ENCODE peak calls at places on chromosomes 4 and X, in nine cellular contexts. S is left ventricle myocardium inferior, J is vagina, W is tibial artery, T is BE2C, F is transverse colon, Z is fibroblast of lung, U is ascending aorta, R is cardiac muscle cell. N is an unnamed sample. For H3K4me1, the result is how much of the 10 kb centered on the place peaks cover.

GRCh38 chr4:30844861-30845582 is 124.9 kb downstream of the PCDH7 start:
- DNase-seq in W (no peak), Z (no peak), U (no peak), J (no peak), S (no peak), R (no peak), F (no peak), T (no peak), N (no peak)

GRCh38 chr4:165813606-165814005 is 59.4 kb upstream of the TLL1 start:
- DNase-seq in F (no peak), S (no peak), T (no peak), R (peak), J (no peak), U (no peak), Z (no peak), W (no peak), N (no peak)

GRCh38 chr4:17115546-17115945 is 217.1 kb upstream of the LDB2 start:
- DNase-seq in U (no peak), Z (no peak), J (no peak), S (no peak), F (no peak), T (peak), W (no peak), R (no peak), N (no peak)

GRCh38 chrX:152399395-152399794 is 51.7 kb downstream of the GABRA3 start:
- DNase-seq in F (no peak), R (no peak), S (no peak), Z (no peak), U (no peak), T (no peak), J (no peak), W (no peak), N (no peak)

GRCh38 chr4:64158648-64159326 is 250.5 kb downstream of the TECRL start:
- DNase-seq in S (no peak), R (peak), U (no peak), Z (peak), F (peak), T (peak), W (peak), J (no peak), N (no peak)

GRCh38 chr4:185685804-185686203 is 126.2 kb downstream of the SORBS2 start:
- DNase-seq in F (no peak), U (no peak), Z (no peak), J (no peak), S (no peak), T (no peak), W (no peak), R (no peak), N (no peak)

GRCh38 chr4:74969507-74970474 is 36.9 kb downstream of the PARM1 start:
- DNase-seq in R (peak), F (no peak), Z (no peak), W (no peak), S (peak), T (peak), J (no peak), U (no peak), N (no peak)

GRCh38 chr4:106315476-106315967 is 487 bp downstream of the TBCK start:
- DNase-seq in S (no peak), Z (peak), J (no peak), F (no peak), R (no peak), W (no peak), T (no peak), U (no peak), N (no peak)

GRCh38 chrX:71577682-71578081 is 555 bp upstream of the GCNA start:
- DNase-seq in U (no peak), T (no peak), Z (peak), J (no peak), F (no peak), R (peak), W (no peak), S (peak), N (no peak)

GRCh38 chr4:114558446-114559020 is 40.1 kb upstream of the UGT8 start:
- DNase-seq in T (no peak), F (no peak), S (no peak), W (no peak), U (no peak), R (no peak), J (no peak), Z (no peak), N (no peak)

GRCh38 chr4:83230928-83231327 is 53.7 kb downstream of the COQ2 start:
- DNase-seq in F (no peak), S (no peak), T (no peak), U (no peak), R (no peak), J (no peak), W (no peak), Z (no peak), N (no peak)

GRCh38 chr4:186037692-186038658 is 31.0 kb upstream of the TLR3 start:
- DNase-seq in U (no peak), R (peak), J (no peak), Z (peak), W (peak), S (no peak), T (peak), F (peak), N (peak)

GRCh38 chr4:99437686-99438577 is 2.8 kb upstream of the ADH7 start:
- DNase-seq in U (no peak), R (no peak), Z (no peak), W (no peak), J (no peak), S (no peak), T (no peak), F (no peak), N (no peak)

GRCh38 chrX:102339312-102340298 is 92.6 kb downstream of the NXF2 start:
- DNase-seq in S (no peak), R (no peak), U (no peak), J (peak), W (no peak), T (peak), F (no peak), Z (no peak), N (peak)

GRCh38 chr4:108810087-108810486 is 47.2 kb upstream of the ETNPPL start:
- DNase-seq in J (no peak), U (no peak), S (no peak), R (no peak), Z (no peak), W (no peak), T (no peak), F (no peak), N (no peak)

GRCh38 chrX:2875798-2876399 is 47.2 kb downstream of the GYG2 start:
- DNase-seq in W (no peak), F (no peak), U (no peak), S (no peak), T (no peak), J (no peak), Z (peak), R (peak), N (no peak)

GRCh38 chrX:47707031-47707780 is 48.2 kb upstream of the UXT start:
- DNase-seq in T (no peak), J (no peak), F (no peak), Z (peak), U (no peak), R (peak), W (no peak), S (no peak), N (no peak)

GRCh38 chr4:121783210-121783609 is 17.9 kb upstream of the EXOSC9 start:
- DNase-seq in Z (no peak), R (no peak), J (no peak), U (no peak), S (no peak), F (no peak), W (no peak), T (no peak), N (no peak)

GRCh38 chrX:150763810-150764209 is 70.6 kb downstream of the MTMR1 start:
- DNase-seq in T (no peak), W (no peak), U (no peak), J (peak), F (no peak), R (no peak), Z (no peak), S (no peak), N (no peak)

GRCh38 chr4:16065066-16065465 is 18.8 kb downstream of the PROM1 start:
- DNase-seq in J (no peak), W (no peak), S (no peak), R (no peak), F (no peak), T (no peak), Z (no peak), U (no peak), N (no peak)

GRCh38 chr4:34417160-34417559 is 1827.2 kb downstream of the ARAP2 start:
- DNase-seq in R (no peak), F (no peak), U (no peak), J (no peak), S (no peak), T (peak), W (no peak), Z (peak), N (no peak)

GRCh38 chr4:130468340-130468739 is 1372.4 kb downstream of the C4orf33 start:
- DNase-seq in J (no peak), S (no peak), F (no peak), W (no peak), U (no peak), T (no peak), R (no peak), Z (no peak), N (no peak)

GRCh38 chr4:68152411-68152810 is 22.7 kb upstream of the TMPRSS11F start:
- DNase-seq in Z (no peak), R (peak), S (no peak), F (no peak), T (no peak), J (no peak), W (no peak), U (no peak), N (no peak)

GRCh38 chr4:159401791-159402380 is 299.0 kb downstream of the RAPGEF2 start:
- DNase-seq in J (no peak), W (no peak), Z (peak), U (no peak), S (no peak), R (peak), F (no peak), T (no peak), N (no peak)

GRCh38 chr4:155405059-155405458 is 28.3 kb upstream of the MAP9 start:
- DNase-seq in T (no peak), U (no peak), J (no peak), S (no peak), F (no peak), R (peak), Z (peak), W (no peak), N (no peak)

GRCh38 chrX:7115557-7115956 is 32.0 kb upstream of the STS start:
- DNase-seq in R (peak), J (no peak), W (no peak), F (no peak), S (peak), U (no peak), T (no peak), Z (peak), N (no peak)

GRCh38 chr4:55445921-55446577 is 50.3 kb downstream of the TMEM165 start:
- DNase-seq in J (no peak), F (no peak), Z (peak), T (no peak), S (no peak), W (no peak), R (peak), U (no peak), N (no peak)

GRCh38 chr4:110487873-110488272 is 11.9 kb downstream of the ENPEP start:
- DNase-seq in J (no peak), S (no peak), W (no peak), Z (peak), U (no peak), T (no peak), F (no peak), R (peak), N (no peak)

GRCh38 chr4:4549534-4549933 is 7.7 kb upstream of the STX18 start:
- DNase-seq in J (no peak), Z (no peak), T (no peak), S (no peak), R (no peak), U (no peak), W (no peak), F (no peak), N (no peak)

GRCh38 chrX:38336538-38337240 is 9.4 kb upstream of the RPGR start:
- DNase-seq in J (no peak), W (no peak), S (no peak), T (no peak), U (no peak), R (no peak), Z (no peak), F (peak), N (no peak)

GRCh38 chrX:21758488-21758887 is 572 bp upstream of the SMPX start:
- DNase-seq in S (no peak), J (no peak), Z (no peak), W (no peak), R (no peak), T (no peak), U (no peak), F (no peak), N (no peak)

GRCh38 chrX:104343408-104344129 is 88.8 kb upstream of the ESX1 start:
- DNase-seq in R (peak), Z (peak), S (no peak), J (no peak), U (no peak), T (peak), W (peak), F (peak), N (no peak)

DNA sequence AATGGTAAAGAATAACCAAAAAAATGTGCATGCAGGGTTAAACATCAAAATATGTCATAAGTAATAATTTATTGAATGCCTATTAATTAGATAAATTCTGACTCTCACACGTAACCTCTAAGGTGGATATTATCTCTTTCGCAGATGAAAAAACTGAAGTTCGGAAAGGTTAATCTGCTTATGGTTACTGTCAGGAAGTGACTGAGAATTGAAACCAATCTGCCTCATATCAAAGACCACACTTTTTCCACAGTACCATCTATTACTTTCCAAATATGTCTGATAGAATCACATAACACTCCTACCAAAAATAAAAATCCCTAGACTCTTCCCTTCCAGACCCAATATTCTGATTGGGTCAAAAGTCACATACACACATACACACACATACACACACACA is 6.2 kb downstream of the CHIC2 start:
- DNase-seq in R (no peak), U (no peak), S (no peak), W (no peak), T (no peak), J (no peak), Z (no peak), F (no peak), N (no peak)
- H3K4me1 ChIP-seq in R (under half), U (under half), S (half or more), W (under half), T (under half), J (half or more), Z (under half), F (under half), N (under half)

GRCh38 chrX:12973561-12974216 is 1.2 kb upstream of the TMSB4X start:
- DNase-seq in Z (no peak), T (no peak), W (no peak), R (no peak), J (no peak), S (peak), U (no peak), F (no peak), N (no peak)
- H3K4me3 ChIP-seq in Z (peak), T (no peak), W (peak), R (no peak), J (peak), S (peak), U (peak), F (peak), N (peak)

DNA sequence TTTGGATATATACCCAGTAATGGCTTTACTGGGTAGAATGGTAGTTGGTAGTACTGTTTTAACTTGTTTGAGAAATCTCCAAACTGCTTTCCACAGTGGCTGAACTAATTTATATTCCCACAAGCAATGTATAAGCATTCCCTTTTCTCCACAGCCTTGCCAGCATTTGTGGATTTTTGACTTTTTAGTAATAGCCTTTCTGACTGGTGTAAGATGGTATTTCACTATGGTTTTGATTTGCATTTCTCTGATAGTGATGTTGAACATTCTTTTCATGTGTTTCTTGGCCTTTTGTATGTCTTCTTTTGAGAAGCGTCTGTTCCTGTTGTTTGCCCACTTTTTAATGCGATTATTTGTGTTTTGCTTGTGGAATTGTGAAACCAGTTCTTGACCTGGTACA is 290.5 kb downstream of the BMPR1B start:
- DNase-seq in U (no peak), F (no peak), Z (no peak), R (no peak), S (no peak), T (no peak), W (no peak), J (no peak), N (no peak)
- H3K4me1 ChIP-seq in U (under half), F (under half), Z (under half), R (under half), S (under half), T (under half), W (under half), J (under half), N (under half)

DNA sequence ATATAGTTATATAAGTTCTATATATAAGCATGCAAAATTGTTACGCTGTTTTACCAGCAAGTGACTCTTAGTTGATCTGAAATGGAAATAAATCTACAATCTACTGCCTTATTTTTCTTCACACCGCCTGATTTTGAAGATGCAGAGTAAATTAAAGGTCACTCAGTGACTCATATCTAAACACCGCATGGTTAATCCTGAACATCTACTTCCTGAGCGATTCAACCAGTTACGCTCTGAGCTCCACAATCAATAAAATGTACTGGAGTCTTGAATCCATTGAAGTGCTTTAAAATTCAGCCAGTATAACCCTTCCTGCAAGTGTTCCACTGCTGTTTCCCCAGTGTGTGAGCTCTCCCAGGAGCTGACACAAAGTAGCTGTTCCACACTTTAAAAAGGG is 192.8 kb downstream of the SLC7A11 start:
- DNase-seq in Z (no peak), F (no peak), T (no peak), U (no peak), J (no peak), W (no peak), R (no peak), S (no peak), N (no peak)
- H3K4me3 ChIP-seq in Z (no peak), F (no peak), T (no peak), U (no peak), J (no peak), W (no peak), R (no peak), S (no peak), N (no peak)

GRCh38 chr4:48195853-48196252 is 61.8 kb upstream of the TXK start:
- DNase-seq in W (no peak), F (no peak), S (no peak), U (no peak), R (no peak), J (no peak), T (no peak), Z (no peak), N (no peak)

GRCh38 chr4:48193096-48193836 is 59.2 kb upstream of the TXK start:
- DNase-seq in W (no peak), J (no peak), S (no peak), F (no peak), Z (no peak), U (no peak), T (no peak), R (no peak), N (no peak)

GRCh38 chr4:48191758-48192157 is 57.7 kb upstream of the TXK start:
- DNase-seq in W (no peak), J (no peak), U (no peak), Z (no peak), S (no peak), F (no peak), R (no peak), T (no peak), N (no peak)

GRCh38 chr4:48194986-48195773 is 61.1 kb upstream of the TXK start:
- DNase-seq in R (no peak), W (no peak), U (no peak), Z (peak), J (no peak), T (no peak), S (no peak), F (no peak), N (no peak)

GRCh38 chr4:48193921-48194320 is 59.9 kb upstream of the TXK start:
- DNase-seq in W (no peak), Z (no peak), U (no peak), T (no peak), J (no peak), R (no peak), S (no peak), F (no peak), N (no peak)
- H3K4me1 ChIP-seq in W (under half), Z (under half), U (under half), T (under half), J (under half), R (under half), S (under half), F (under half), N (under half)

GRCh38 chr4:44448548-44449443 is at the start of gene KCTD8:
- DNase-seq in W (peak), Z (peak), F (peak), J (no peak), T (peak), S (peak), U (peak), R (peak), N (peak)
- H3K4me3 ChIP-seq in W (peak), Z (peak), F (peak), J (peak), T (peak), S (peak), U (peak), R (peak), N (peak)

DNA sequence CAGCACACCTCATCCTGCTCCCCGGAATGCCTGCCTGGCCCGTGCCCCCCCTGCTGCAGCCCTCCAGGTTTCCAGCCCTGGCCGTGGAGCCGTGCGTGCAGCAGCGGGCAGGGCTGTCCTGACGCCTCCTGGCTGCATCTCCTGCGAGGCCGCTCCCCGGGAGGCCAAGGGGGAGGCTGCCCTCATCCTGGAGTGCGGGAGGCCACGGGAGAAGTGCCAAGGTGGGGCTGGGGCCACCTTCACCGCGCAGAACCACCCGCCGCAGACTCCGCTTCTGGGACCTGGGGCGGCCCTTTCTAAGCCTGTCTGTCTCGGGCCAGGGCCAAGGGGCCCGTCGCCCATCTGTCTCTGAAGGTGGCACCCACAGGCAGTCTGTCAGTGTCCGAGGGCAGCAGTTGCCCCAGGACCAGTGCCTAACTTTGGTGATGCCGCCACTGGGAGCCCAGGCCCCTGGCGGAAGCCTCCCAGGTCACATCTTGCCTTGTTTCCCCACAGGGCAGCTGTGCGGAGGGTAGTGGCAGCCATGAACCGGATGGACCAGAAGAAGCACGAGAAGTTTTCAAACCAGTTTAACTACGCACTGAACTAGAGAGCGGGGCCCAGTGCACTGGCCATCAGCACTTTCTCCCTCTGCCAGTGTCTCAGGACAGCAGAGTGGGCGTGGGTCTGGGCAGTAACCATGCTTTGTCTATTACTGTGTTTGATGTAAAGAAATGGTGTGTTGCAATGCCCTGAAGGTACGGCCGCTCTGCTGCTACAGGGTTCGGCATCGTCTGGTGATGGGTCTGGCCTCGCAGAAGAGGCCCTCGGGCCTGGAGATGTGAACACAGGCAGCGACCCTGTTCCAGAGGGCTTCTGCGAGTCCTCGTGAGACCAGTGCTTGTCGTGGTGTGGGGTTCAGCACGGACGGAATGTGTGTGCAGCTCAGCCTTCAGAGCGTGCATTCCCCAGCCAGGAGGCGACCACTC is 20.6 kb downstream of the NKX1-1 start:
- DNase-seq in W (no peak), U (no peak), S (peak), Z (no peak), T (peak), F (no peak), R (no peak), J (no peak), N (no peak)
- H3K4me1 ChIP-seq in W (under half), U (under half), S (under half), Z (under half), T (under half), F (under half), R (under half), J (under half), N (under half)

N was measured in sigmoid colon.